ENCODE peak calls at places on chromosome X, in ten cellular contexts. Y is KBM-7; A is GM13977; Z is stimulated activated CD4-positive, alpha-beta T cell treated with anti-CD3 and anti-CD28 coated beads, Interleukin-1b, Interleukin-23, amount 100 ng/mL, for 24 hours; I is PC-3; N is K562; H is GM04504; X is NCI-H1092 treated with DMSO at 0.1 percent for 48 hours; U is kidney tubule cell; W is stromal cell of bone marrow. D is an unnamed sample.

GRCh38 chrX:114152130-114152529 is 431.8 kb upstream of the HTR2C start:
- DNase-seq in Y (peak; percentile 49), A (no peak), Z (no peak), I (peak; percentile 81), N (peak; percentile 44), H (no peak), X (no peak), U (peak; percentile 56), W (peak; percentile 37), D (no peak)

GRCh38 chrX:154040307-154040756 is 20.6 kb upstream of the IRAK1 start:
- DNase-seq in Y (no peak), A (no peak), Z (no peak), I (no peak), N (no peak), H (peak; percentile 80), X (no peak), U (peak; percentile 28), W (peak; percentile 71), D (no peak)

GRCh38 chrX:13875572-13875971 is 58.7 kb upstream of the GPM6B start:
- DNase-seq in Y (no peak), A (no peak), Z (no peak), I (no peak), N (no peak), H (no peak), X (no peak), U (no peak), W (no peak), D (no peak)

GRCh38 chrX:122866527-122866926 is 317.6 kb upstream of the GRIA3 start:
- DNase-seq in Y (no peak), A (no peak), Z (no peak), I (peak; percentile 32), N (no peak), H (peak; percentile 62), X (no peak), U (peak; percentile 41), W (peak; percentile 34), D (no peak)

GRCh38 chrX:10529344-10529743 is 91.0 kb downstream of the MID1 start:
- DNase-seq in Y (peak; percentile 5), A (no peak), Z (no peak), I (peak; percentile 48), N (no peak), H (peak; percentile 38), X (no peak), U (peak; percentile 35), W (no peak), D (no peak)

GRCh38 chrX:123175366-123176122 is 8.5 kb upstream of the GRIA3 start:
- DNase-seq in Y (no peak), A (no peak), Z (no peak), I (no peak), N (no peak), H (no peak), X (no peak), U (no peak), W (no peak), D (no peak)

GRCh38 chrX:64975491-64975890 is 759 bp downstream of the ZC4H2 start:
- DNase-seq in Y (peak; percentile 66), A (no peak), Z (peak; percentile 0), I (peak; percentile 42), N (no peak), H (no peak), X (no peak), U (peak; percentile 21), W (no peak), D (no peak)

GRCh38 chrX:63754141-63754859 is 30.7 kb downstream of the ARHGEF9 start:
- DNase-seq in Y (peak; percentile 54), A (no peak), Z (peak; percentile 14), I (no peak), N (no peak), H (no peak), X (peak; percentile 63), U (peak; percentile 8), W (no peak), D (peak; percentile 2)

GRCh38 chrX:49291615-49292337 is 11.7 kb upstream of the GAGE10 start:
- DNase-seq in Y (peak; percentile 75), A (peak; percentile 43), Z (peak; percentile 47), I (peak; percentile 64), N (peak; percentile 86), H (peak; percentile 19), X (peak; percentile 13), U (peak; percentile 58), W (no peak), D (peak; percentile 45)

GRCh38 chrX:111854778-111855490 is 21.0 kb upstream of the TRPC5OS start:
- DNase-seq in Y (no peak), A (no peak), Z (no peak), I (no peak), N (peak; percentile 0), H (no peak), X (no peak), U (peak; percentile 85), W (no peak), D (no peak)

GRCh38 chrX:115344885-115345653 is 55.6 kb downstream of the LUZP4 start:
- DNase-seq in Y (no peak), A (no peak), Z (no peak), I (peak; percentile 86), N (no peak), H (peak; percentile 86), X (peak; percentile 94), U (peak; percentile 91), W (peak; percentile 94), D (no peak)

GRCh38 chrX:155966876-155967275 is 30.6 kb upstream of the IL9R start:
- DNase-seq in Y (peak; percentile 95), A (peak; percentile 28), Z (no peak), I (peak; percentile 59), N (peak; percentile 76), H (no peak), X (peak; percentile 80), U (peak; percentile 32), W (no peak), D (no peak)

GRCh38 chrX:74614193-74614909 is at the start of gene RLIM:
- DNase-seq in Y (peak; percentile 100), A (peak; percentile 83), Z (peak; percentile 67), I (peak; percentile 95), N (peak; percentile 89), H (peak; percentile 88), X (peak; percentile 97), U (peak; percentile 96), W (peak; percentile 91), D (peak; percentile 86)